ENCODE peak calls at places on chromosomes 2 and 18, in four cellular contexts. Z, J, N and F are unnamed samples.

GRCh38 chr2:165787334-165787733 is 6.7 kb downstream of the GALNT3 start:
- DNase-seq in J (no peak), N (no peak), Z (no peak), F (no peak)

GRCh38 chr2:231457101-231457500 is 7.2 kb downstream of the NCL start:
- DNase-seq in N (no peak), J (no peak), Z (no peak), F (no peak)

GRCh38 chr2:182132605-182133004 is 147.0 kb downstream of the PPP1R1C start:
- DNase-seq in N (no peak), Z (no peak), J (no peak), F (no peak)

GRCh38 chr18:21740724-21741510 is at the start of gene MIB1:
- DNase-seq in Z (peak; percentile 99), J (no peak), N (peak; percentile 83), F (peak; percentile 98)

GRCh38 chr2:222950886-222951285 is 90.0 kb downstream of the ACSL3 start:
- DNase-seq in Z (no peak), J (no peak), N (no peak), F (no peak)

GRCh38 chr2:95320986-95321767 is 24.0 kb downstream of the KCNIP3 start:
- DNase-seq in N (no peak), J (no peak), Z (no peak), F (no peak)

GRCh38 chr2:20447437-20448245 is 767 bp downstream of the RHOB start:
- DNase-seq in Z (peak; percentile 54), J (no peak), N (no peak), F (no peak)

GRCh38 chr18:9578306-9578705 is 36.1 kb downstream of the PPP4R1 start:
- DNase-seq in J (no peak), Z (no peak), N (no peak), F (no peak)

GRCh38 chr18:44887227-44887631 is 206.5 kb downstream of the SETBP1 start:
- DNase-seq in N (peak; percentile 69), Z (no peak), J (no peak), F (no peak)

GRCh38 chr2:240232961-240233890 is 92.8 kb upstream of the OTOS start:
- DNase-seq in J (peak; percentile 68), N (no peak), Z (peak; percentile 92), F (peak; percentile 79)

GRCh38 chr2:238096311-238097011 is 3.7 kb upstream of the ESPNL start:
- DNase-seq in J (no peak), N (no peak), Z (no peak), F (no peak)

GRCh38 chr2:235940330-235940729 is 227.9 kb downstream of the GBX2 start:
- DNase-seq in N (no peak), J (no peak), Z (peak; percentile 31), F (no peak)

GRCh38 chr2:133777607-133778006 is 209.3 kb upstream of the NCKAP5 start:
- DNase-seq in J (no peak), Z (no peak), N (no peak), F (no peak)

GRCh38 chr18:58862404-58862803 is 2.3 kb upstream of the ZNF532 start:
- DNase-seq in J (no peak), N (no peak), Z (no peak), F (no peak)

GRCh38 chr2:10469955-10470568 is 21.9 kb upstream of the ODC1 start:
- DNase-seq in Z (no peak), N (no peak), J (no peak), F (no peak)

GRCh38 chr2:176079285-176079830 is 4.4 kb downstream of the EVX2 start:
- DNase-seq in J (no peak), N (no peak), Z (no peak), F (no peak)

GRCh38 chr2:72809095-72809494 is 16.7 kb downstream of the EXOC6B start:
- DNase-seq in J (no peak), N (no peak), Z (no peak), F (no peak)

GRCh38 chr2:190119948-190120347 is 57.4 kb upstream of the MSTN start:
- DNase-seq in Z (no peak), J (no peak), N (no peak), F (no peak)

GRCh38 chr2:176494949-176495353 is 225.7 kb downstream of the MTX2 start:
- DNase-seq in Z (peak; percentile 57), J (no peak), N (no peak), F (peak; percentile 76)

GRCh38 chr2:100822587-100823248 is 2.8 kb downstream of the NPAS2 start:
- DNase-seq in Z (no peak), N (no peak), J (peak; percentile 28), F (peak; percentile 19)

GRCh38 chr2:144770616-144771230 is 250.8 kb upstream of the ZEB2 start:
- DNase-seq in Z (no peak), N (no peak), J (no peak), F (no peak)

GRCh38 chr2:72993585-72994280 is 76.4 kb downstream of the EMX1 start:
- DNase-seq in J (no peak), Z (peak; percentile 2), N (no peak), F (no peak)

GRCh38 chr18:71902482-71902881 is 641.7 kb downstream of the CBLN2 start:
- DNase-seq in N (no peak), J (no peak), Z (no peak), F (no peak)
- TF ChIP-seq EP300 in N (no peak), J (no peak), Z (no peak), F (no peak)

DNA sequence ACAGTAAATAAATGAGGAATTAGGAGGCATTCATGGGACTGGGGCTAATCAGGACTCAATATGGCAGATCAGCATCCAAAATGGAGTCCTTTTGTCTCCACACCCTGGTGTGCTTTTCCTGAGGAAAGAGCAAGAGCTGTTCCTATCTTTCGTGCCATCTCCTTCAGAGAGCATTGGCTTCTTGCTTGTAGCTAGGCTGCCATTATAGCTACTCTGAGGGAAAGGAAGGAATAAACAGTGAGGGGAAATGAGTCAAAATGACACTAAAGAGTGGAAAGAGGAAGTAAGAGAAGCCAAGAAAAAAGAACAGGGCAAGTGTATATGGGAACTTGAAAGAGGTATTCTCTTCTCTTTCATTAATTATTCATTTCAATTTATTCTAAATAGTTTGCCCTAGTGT is 8.4 kb upstream of the NMI start:
- DNase-seq in J (no peak), N (peak; percentile 32), Z (no peak), F (no peak)
- TF ChIP-seq POLR2A in J (no peak), N (no peak), Z (no peak), F (no peak)

GRCh38 chr18:79571221-79572092 is 108.1 kb upstream of the CTDP1 start:
- DNase-seq in N (no peak), Z (no peak), J (no peak), F (peak; percentile 8)

GRCh38 chr18:79568543-79569205 is 110.9 kb upstream of the CTDP1 start:
- DNase-seq in J (no peak), Z (no peak), N (no peak), F (no peak)

GRCh38 chr18:79572093-79572780 is 107.4 kb upstream of the CTDP1 start:
- DNase-seq in Z (no peak), J (no peak), N (no peak), F (peak; percentile 6)

GRCh38 chr18:79569720-79570119 is 109.9 kb upstream of the CTDP1 start:
- DNase-seq in Z (peak; percentile 3), J (no peak), N (no peak), F (no peak)

GRCh38 chr18:79570266-79571201 is 109.1 kb upstream of the CTDP1 start:
- DNase-seq in J (no peak), Z (no peak), N (no peak), F (no peak)
- TF ChIP-seq EP300 in J (no peak), Z (no peak), N (no peak), F (no peak)

GRCh38 chr2:197804049-197804757 is at the start of gene PLCL1:
- DNase-seq in Z (peak; percentile 89), N (peak; percentile 40), J (peak; percentile 89), F (peak; percentile 72)
- TF ChIP-seq POLR2A in Z (no peak), N (no peak), J (no peak), F (no peak)

DNA sequence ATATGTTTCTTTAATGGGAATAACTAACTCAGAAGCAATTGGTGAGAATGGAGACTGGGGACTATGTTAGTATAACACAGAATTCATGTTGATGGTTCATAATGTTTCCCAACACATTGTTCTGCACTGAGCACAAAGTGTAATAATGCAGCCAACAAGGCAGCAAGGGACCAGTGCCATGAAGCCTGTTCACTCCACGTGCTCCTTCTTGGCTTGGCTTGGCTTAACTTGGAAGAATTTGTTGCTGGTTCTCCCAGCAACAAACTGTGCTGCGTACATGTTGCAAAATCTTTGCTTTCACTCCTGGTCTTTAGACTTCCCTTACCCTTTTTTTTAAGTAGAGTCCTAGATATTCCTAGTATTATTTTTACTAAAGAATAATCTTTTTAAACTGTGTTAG is 129.7 kb downstream of the MAP3K20 start:
- DNase-seq in Z (peak; percentile 86), J (no peak), N (no peak), F (peak; percentile 89)
- TF ChIP-seq EP300 in Z (peak; percentile 46), J (no peak), N (no peak), F (peak; percentile 94)

DNA sequence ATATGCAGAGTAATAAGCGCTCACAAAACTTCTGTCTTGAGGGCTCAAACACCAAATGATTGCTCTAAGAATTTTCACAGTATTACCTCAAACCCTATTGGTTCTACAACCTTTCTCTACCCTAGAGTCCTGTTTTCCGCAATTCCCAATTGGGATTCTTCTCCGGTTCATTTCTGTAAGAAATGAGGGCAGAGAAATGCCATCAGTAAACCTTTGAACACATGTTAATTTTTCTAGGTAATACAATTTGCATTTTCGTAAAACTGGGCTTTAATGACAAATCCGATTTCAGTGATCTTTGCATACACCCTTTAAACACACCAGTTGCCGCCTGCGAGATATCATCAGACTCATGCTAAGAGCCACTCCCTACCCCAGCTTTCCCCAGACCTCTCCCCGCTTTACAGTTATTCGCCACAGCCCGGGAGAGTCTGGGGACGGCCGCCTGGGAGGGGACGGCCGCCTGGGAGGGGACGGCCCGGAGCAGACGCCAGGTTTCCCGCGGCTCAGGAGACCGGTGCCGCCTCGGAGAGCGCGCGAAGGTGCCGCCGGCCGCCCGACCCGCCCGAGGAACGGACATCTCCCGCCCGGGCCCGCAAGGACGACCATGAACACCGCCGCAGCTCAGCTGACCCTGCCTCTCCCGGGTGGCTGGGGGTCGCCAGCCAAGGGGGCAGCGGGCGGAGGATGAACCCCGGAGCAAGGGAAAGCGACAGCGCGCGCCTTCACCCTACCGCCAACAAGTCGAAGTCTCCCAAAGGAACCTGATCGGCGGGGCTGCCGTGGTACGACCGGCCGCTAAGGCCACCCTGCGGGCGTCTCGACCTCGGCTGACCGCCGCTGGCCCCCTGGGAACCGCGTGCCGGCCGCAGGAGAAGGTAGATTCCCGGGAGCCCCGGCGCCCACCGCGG is 463 bp downstream of the SMC6 start:
- DNase-seq in N (no peak), Z (no peak), J (peak; percentile 63), F (no peak)
- TF ChIP-seq POLR2A in N (peak; percentile 83), Z (peak; percentile 56), J (peak; percentile 84), F (no peak)

GRCh38 chr2:28274911-28275685 is 117.6 kb upstream of the FOSL2 start:
- DNase-seq in J (no peak), N (no peak), Z (no peak), F (no peak)

GRCh38 chr2:28276807-28277206 is 115.9 kb upstream of the FOSL2 start:
- DNase-seq in N (no peak), J (no peak), Z (no peak), F (no peak)

GRCh38 chr2:28277466-28277865 is 115.2 kb upstream of the FOSL2 start:
- DNase-seq in J (no peak), Z (no peak), N (no peak), F (no peak)

GRCh38 chr2:28273751-28274150 is 118.9 kb upstream of the FOSL2 start:
- DNase-seq in Z (no peak), N (no peak), J (no peak), F (no peak)

GRCh38 chr2:28276076-28276618 is 116.5 kb upstream of the FOSL2 start:
- DNase-seq in Z (no peak), J (no peak), N (peak; percentile 44), F (no peak)
- TF ChIP-seq EP300 in Z (no peak), J (no peak), N (no peak), F (no peak)